ENCODE peak calls at places on chromosomes 2 and 18, in five cellular contexts. Z is activated gamma-delta T cell, O is heart right ventricle, G is NCI-H510A, L is spleen. U is an unnamed sample.

GRCh38 chr18:47422524-47422923 is 171.1 kb upstream of the SKOR2 start:
- DNase-seq in Z (no peak), O (no peak), G (no peak), L (no peak), U (no peak)

GRCh38 chr18:23609390-23610008 is 23.2 kb upstream of the NPC1 start:
- DNase-seq in Z (no peak), O (no peak), G (no peak), L (no peak), U (no peak)

GRCh38 chr2:119260636-119261497 is 37.2 kb downstream of the STEAP3 start:
- DNase-seq in Z (no peak), O (no peak), G (no peak), L (no peak), U (peak; percentile 31)

GRCh38 chr2:200306969-200307811 is 697 bp downstream of the SPATS2L start:
- DNase-seq in Z (peak; percentile 21), O (peak; percentile 26), G (peak; percentile 33), L (peak; percentile 83), U (peak; percentile 34)

GRCh38 chr2:210502997-210503621 is 26.6 kb upstream of the LANCL1 start:
- DNase-seq in Z (no peak), O (peak; percentile 6), G (no peak), L (peak; percentile 59), U (peak; percentile 71)

GRCh38 chr2:20005067-20005627 is 7.3 kb downstream of the MATN3 start:
- DNase-seq in Z (no peak), O (no peak), G (no peak), L (no peak), U (no peak)

GRCh38 chr2:127596311-127597045 is 49.5 kb upstream of the GPR17 start:
- DNase-seq in Z (no peak), O (no peak), G (no peak), L (peak; percentile 44), U (no peak)

GRCh38 chr2:40554665-40555294 is 102.9 kb upstream of the SLC8A1 start:
- DNase-seq in Z (no peak), O (peak; percentile 76), G (peak; percentile 2), L (no peak), U (peak; percentile 69)

GRCh38 chr2:88692187-88692586 is 714 bp downstream of the RPIA start:
- DNase-seq in Z (no peak), O (peak; percentile 22), G (no peak), L (peak; percentile 84), U (peak; percentile 16)

GRCh38 chr2:17547737-17548136 is 7.2 kb downstream of the VSNL1 start:
- DNase-seq in Z (no peak), O (no peak), G (no peak), L (no peak), U (no peak)